ENCODE peak calls at places on chromosome 18, in five cellular contexts. P, B, M, U and E are unnamed samples.

GRCh38 chr18:62388855-62389760 is 64.0 kb downstream of the TNFRSF11A start:
- DNase-seq in P (peak), B (no peak), M (no peak), U (no peak), E (peak)

GRCh38 chr18:63553117-63553516 is 10.9 kb downstream of the SERPINB12 start:
- DNase-seq in P (peak), B (no peak), M (no peak), U (peak), E (peak)

GRCh38 chr18:33576999-33577687 is 876 bp upstream of the ASXL3 start:
- DNase-seq in P (no peak), B (no peak), M (no peak), U (no peak), E (no peak)

GRCh38 chr18:62717850-62718229 is 2.5 kb downstream of the PHLPP1 start:
- DNase-seq in P (no peak), B (no peak), M (no peak), U (no peak), E (peak)

GRCh38 chr18:5962362-5962761 is 67.0 kb upstream of the TMEM200C start:
- DNase-seq in P (no peak), B (no peak), M (no peak), U (no peak), E (no peak)

GRCh38 chr18:13813271-13813849 is 10.6 kb upstream of the MC5R start:
- DNase-seq in P (peak), B (peak), M (peak), U (peak), E (peak)

GRCh38 chr18:22846088-22846683 is 86.9 kb upstream of the RBBP8 start:
- DNase-seq in P (peak), B (peak), M (no peak), U (no peak), E (peak)

GRCh38 chr18:63823516-63824219 is 48.5 kb downstream of the SERPINB7 start:
- DNase-seq in P (peak), B (peak), M (peak), U (peak), E (peak)

GRCh38 chr18:74899554-74899953 is 301.9 kb downstream of the ZNF407 start:
- DNase-seq in P (no peak), B (no peak), M (no peak), U (no peak), E (peak)

GRCh38 chr18:28044036-28044435 is 132.9 kb downstream of the CDH2 start:
- DNase-seq in P (no peak), B (no peak), M (no peak), U (no peak), E (no peak)

GRCh38 chr18:62897153-62897552 is 181.8 kb downstream of the PHLPP1 start:
- DNase-seq in P (peak), B (no peak), M (no peak), U (peak), E (no peak)

GRCh38 chr18:23689616-23690504 is 607 bp downstream of the LAMA3 start:
- DNase-seq in P (peak), B (peak), M (no peak), U (no peak), E (no peak)

GRCh38 chr18:25349926-25350560 is 1.9 kb downstream of the ZNF521 start:
- DNase-seq in P (no peak), B (peak), M (no peak), U (no peak), E (no peak)

GRCh38 chr18:9850297-9850696 is 35.5 kb upstream of the TXNDC2 start:
- DNase-seq in P (no peak), B (no peak), M (no peak), U (no peak), E (no peak)

GRCh38 chr18:42141439-42141838 is 186.4 kb downstream of the PIK3C3 start:
- DNase-seq in P (peak), B (peak), M (no peak), U (peak), E (no peak)

GRCh38 chr18:78169487-78169886 is 810.1 kb upstream of the SALL3 start:
- DNase-seq in P (no peak), B (no peak), M (no peak), U (no peak), E (no peak)

GRCh38 chr18:63788447-63789096 is 13.4 kb downstream of the SERPINB7 start:
- DNase-seq in P (peak), B (no peak), M (no peak), U (peak), E (peak)

GRCh38 chr18:22153428-22153827 is 16.0 kb upstream of the GATA6 start:
- DNase-seq in P (no peak), B (no peak), M (no peak), U (no peak), E (no peak)

GRCh38 chr18:12057419-12058039 is 36.1 kb upstream of the ANKRD62 start:
- DNase-seq in P (no peak), B (peak), M (no peak), U (no peak), E (no peak)

GRCh38 chr18:71326826-71327225 is 1038.0 kb downstream of the SOCS6 start:
- DNase-seq in P (no peak), B (no peak), M (no peak), U (no peak), E (no peak)

GRCh38 chr18:35526476-35527120 is 28.8 kb upstream of the INO80C start:
- DNase-seq in P (no peak), B (peak), M (no peak), U (no peak), E (peak)

GRCh38 chr18:10072659-10073309 is 159.0 kb downstream of the VAPA start:
- DNase-seq in P (peak), B (no peak), M (no peak), U (peak), E (peak)

GRCh38 chr18:13984080-13984479 is 68.7 kb upstream of the MC2R start:
- DNase-seq in P (no peak), B (no peak), M (no peak), U (no peak), E (no peak)

GRCh38 chr18:43805646-43806194 is 528.4 kb upstream of the SYT4 start:
- DNase-seq in P (peak), B (no peak), M (no peak), U (no peak), E (peak)

GRCh38 chr18:59918320-59918755 is 18.5 kb downstream of the PMAIP1 start:
- DNase-seq in P (peak), B (no peak), M (no peak), U (no peak), E (peak)

GRCh38 chr18:9726936-9727335 is 18.8 kb downstream of the RAB31 start:
- DNase-seq in P (no peak), B (no peak), M (no peak), U (no peak), E (no peak)

GRCh38 chr18:48929212-48929612 is 21.6 kb downstream of the SMAD7 start:
- DNase-seq in P (no peak), B (no peak), M (no peak), U (no peak), E (no peak)

GRCh38 chr18:45771587-45771986 is 47.6 kb downstream of the SLC14A1 start:
- DNase-seq in P (no peak), B (no peak), M (no peak), U (no peak), E (no peak)

GRCh38 chr18:58041633-58042032 is 2.4 kb upstream of the NEDD4L start:
- DNase-seq in P (no peak), B (no peak), M (no peak), U (no peak), E (no peak)

GRCh38 chr18:62331581-62332436 is 6.7 kb downstream of the TNFRSF11A start:
- DNase-seq in P (peak), B (no peak), M (no peak), U (no peak), E (no peak)

GRCh38 chr18:23810396-23810795 is 121.1 kb downstream of the LAMA3 start:
- DNase-seq in P (no peak), B (no peak), M (no peak), U (no peak), E (no peak)

GRCh38 chr18:11398625-11399024 is 210.8 kb upstream of the SLC35G4 start:
- DNase-seq in P (peak), B (peak), M (no peak), U (no peak), E (peak)

GRCh38 chr18:67665266-67665665 is 148.7 kb upstream of the DSEL start:
- DNase-seq in P (peak), B (peak), M (no peak), U (peak), E (peak)

GRCh38 chr18:43279015-43279758 is 1.9 kb upstream of the SYT4 start:
- DNase-seq in P (no peak), B (peak), M (no peak), U (no peak), E (peak)

GRCh38 chr18:40485318-40485717 is 1469.7 kb upstream of the PIK3C3 start:
- DNase-seq in P (no peak), B (no peak), M (no peak), U (peak), E (no peak)

GRCh38 chr18:10453885-10454772 is at the start of gene APCDD1:
- DNase-seq in P (no peak), B (peak), M (no peak), U (no peak), E (no peak)

GRCh38 chr18:12391487-12392136 is 14.6 kb upstream of the AFG3L2 start:
- DNase-seq in P (peak), B (peak), M (peak), U (peak), E (peak)

GRCh38 chr18:35000457-35000856 is 40.8 kb upstream of the MAPRE2 start:
- DNase-seq in P (no peak), B (no peak), M (no peak), U (no peak), E (no peak)

GRCh38 chr18:54899500-54899899 is 59.8 kb downstream of the CCDC68 start:
- DNase-seq in P (no peak), B (no peak), M (no peak), U (no peak), E (no peak)
- TF ChIP-seq CTCF in P (no peak), B (no peak), M (no peak), U (no peak), E (no peak)

GRCh38 chr18:76476665-76477561 is 18.1 kb downstream of the ZNF516 start:
- DNase-seq in P (peak), B (no peak), M (no peak), U (peak), E (peak)

GRCh38 chr18:76480913-76481312 is 14.1 kb downstream of the ZNF516 start:
- DNase-seq in P (no peak), B (peak), M (no peak), U (no peak), E (no peak)

GRCh38 chr18:76482267-76482666 is 12.8 kb downstream of the ZNF516 start:
- DNase-seq in P (no peak), B (no peak), M (no peak), U (no peak), E (no peak)

GRCh38 chr18:76482971-76483691 is 11.9 kb downstream of the ZNF516 start:
- DNase-seq in P (no peak), B (peak), M (no peak), U (no peak), E (no peak)

GRCh38 chr18:76479351-76480238 is 15.4 kb downstream of the ZNF516 start:
- DNase-seq in P (no peak), B (no peak), M (no peak), U (no peak), E (no peak)
- TF ChIP-seq CTCF in P (no peak), B (no peak), M (no peak), U (no peak), E (no peak)

DNA sequence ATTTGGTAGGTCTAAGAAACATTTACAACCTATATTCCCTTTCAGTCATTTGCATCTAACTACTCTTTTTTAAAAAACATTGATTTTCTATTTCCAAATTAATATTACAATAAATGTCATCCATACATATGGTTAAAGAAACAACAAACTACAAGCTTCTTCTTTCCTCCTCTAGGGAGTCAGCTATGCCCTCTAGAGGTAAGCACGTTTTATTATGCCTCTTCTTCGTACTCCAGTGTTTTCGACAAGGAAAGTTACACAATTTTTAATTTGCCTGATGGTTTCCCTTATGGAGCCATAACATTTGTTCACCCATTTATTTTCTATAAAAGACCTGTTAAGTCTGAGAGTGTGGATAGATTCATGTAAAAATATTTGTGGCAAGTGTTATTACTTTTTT is 183.4 kb upstream of the CDH7 start:
- DNase-seq in P (peak), B (peak), M (no peak), U (no peak), E (peak)
- TF ChIP-seq CTCF in P (peak), B (peak), M (peak), U (no peak), E (peak)

GRCh38 chr18:50826027-50826426 is 6.2 kb upstream of the MRO start:
- DNase-seq in P (no peak), B (no peak), M (no peak), U (no peak), E (no peak)
- TF ChIP-seq CTCF in P (no peak), B (no peak), M (no peak), U (no peak), E (no peak)